ENCODE peak calls at places on chromosome 7, in four cellular contexts. One of them, this sample, is unnamed.

GRCh38 chr7:29243777-29244655 is 49.4 kb downstream of the CHN2 start:
- DNase-seq in cardiac muscle cell: no peak
- DNase-seq in prostate gland: no peak
- DNase-seq in astrocyte: no peak
- DNase-seq in this sample: no peak

GRCh38 chr7:143407296-143408246 is 1.1 kb downstream of the EPHA1 start:
- DNase-seq in prostate gland: no peak
- DNase-seq in astrocyte: no peak
- DNase-seq in cardiac muscle cell: no peak
- DNase-seq in this sample: no peak

GRCh38 chr7:74115326-74115725 is 31.7 kb downstream of the LIMK1 start:
- DNase-seq in cardiac muscle cell: no peak
- DNase-seq in prostate gland: no peak
- DNase-seq in astrocyte: no peak
- DNase-seq in this sample: no peak

GRCh38 chr7:70178787-70179186 is 580.5 kb downstream of the AUTS2 start:
- DNase-seq in cardiac muscle cell: no peak
- DNase-seq in astrocyte: peak; percentile 65
- DNase-seq in prostate gland: peak; percentile 80
- DNase-seq in this sample: no peak

GRCh38 chr7:108323305-108323832 is 132.9 kb downstream of the NRCAM start:
- DNase-seq in cardiac muscle cell: no peak
- DNase-seq in prostate gland: no peak
- DNase-seq in astrocyte: no peak
- DNase-seq in this sample: no peak

GRCh38 chr7:144869072-144869471 is 33.2 kb upstream of the TPK1 start:
- DNase-seq in cardiac muscle cell: no peak
- DNase-seq in astrocyte: no peak
- DNase-seq in prostate gland: no peak
- DNase-seq in this sample: no peak

GRCh38 chr7:149454006-149454405 is 6.9 kb downstream of the ZNF777 start:
- DNase-seq in astrocyte: no peak
- DNase-seq in cardiac muscle cell: no peak
- DNase-seq in prostate gland: no peak
- DNase-seq in this sample: no peak

GRCh38 chr7:103989785-103990775 is 622 bp upstream of the RELN start:
- DNase-seq in prostate gland: no peak
- DNase-seq in astrocyte: peak; percentile 23
- DNase-seq in cardiac muscle cell: peak; percentile 58
- DNase-seq in this sample: peak; percentile 37

GRCh38 chr7:79930604-79931003 is 204.0 kb upstream of the GNAI1 start:
- DNase-seq in cardiac muscle cell: no peak
- DNase-seq in astrocyte: peak; percentile 6
- DNase-seq in prostate gland: no peak
- DNase-seq in this sample: no peak

GRCh38 chr7:133511708-133512107 is 258.8 kb downstream of the EXOC4 start:
- DNase-seq in cardiac muscle cell: no peak
- DNase-seq in astrocyte: no peak
- DNase-seq in prostate gland: no peak
- DNase-seq in this sample: no peak

GRCh38 chr7:53988376-53988775 is 553.8 kb upstream of the VSTM2A start:
- DNase-seq in astrocyte: no peak
- DNase-seq in cardiac muscle cell: no peak
- DNase-seq in prostate gland: no peak
- DNase-seq in this sample: no peak

GRCh38 chr7:155363852-155364600 is 66.3 kb downstream of the INSIG1 start:
- DNase-seq in prostate gland: no peak
- DNase-seq in astrocyte: no peak
- DNase-seq in cardiac muscle cell: no peak
- DNase-seq in this sample: no peak

GRCh38 chr7:9672518-9672917 is 1239.1 kb downstream of the NXPH1 start:
- DNase-seq in prostate gland: no peak
- DNase-seq in astrocyte: no peak
- DNase-seq in cardiac muscle cell: no peak
- DNase-seq in this sample: no peak

GRCh38 chr7:33707427-33707826 is 197.9 kb upstream of the BMPER start:
- DNase-seq in astrocyte: no peak
- DNase-seq in prostate gland: no peak
- DNase-seq in cardiac muscle cell: peak; percentile 37
- DNase-seq in this sample: no peak

GRCh38 chr7:36224916-36225858 is 72.1 kb downstream of the EEPD1 start:
- DNase-seq in cardiac muscle cell: peak; percentile 61
- DNase-seq in astrocyte: no peak
- DNase-seq in prostate gland: no peak
- DNase-seq in this sample: no peak

GRCh38 chr7:8724080-8724718 is 290.8 kb downstream of the NXPH1 start:
- DNase-seq in astrocyte: no peak
- DNase-seq in cardiac muscle cell: no peak
- DNase-seq in prostate gland: no peak
- DNase-seq in this sample: peak; percentile 59

GRCh38 chr7:80682744-80683143 is 44.3 kb downstream of the CD36 start:
- DNase-seq in astrocyte: no peak
- DNase-seq in prostate gland: no peak
- DNase-seq in cardiac muscle cell: no peak
- DNase-seq in this sample: no peak

GRCh38 chr7:15602236-15602635 is 40.4 kb upstream of the AGMO start:
- DNase-seq in prostate gland: no peak
- DNase-seq in cardiac muscle cell: peak; percentile 34
- DNase-seq in astrocyte: no peak
- DNase-seq in this sample: no peak

GRCh38 chr7:29095666-29096560 is 50.4 kb downstream of the CPVL start:
- DNase-seq in astrocyte: no peak
- DNase-seq in cardiac muscle cell: peak; percentile 55
- DNase-seq in prostate gland: no peak
- DNase-seq in this sample: no peak

GRCh38 chr7:66460921-66461361 is 167.7 kb upstream of the KCTD7 start:
- DNase-seq in astrocyte: no peak
- DNase-seq in prostate gland: no peak
- DNase-seq in cardiac muscle cell: no peak
- DNase-seq in this sample: no peak

GRCh38 chr7:36984051-36984492 is 259.8 kb upstream of the AOAH start:
- DNase-seq in astrocyte: no peak
- DNase-seq in prostate gland: no peak
- DNase-seq in cardiac muscle cell: no peak
- DNase-seq in this sample: no peak

GRCh38 chr7:19118896-19119301 is 1.5 kb upstream of the TWIST1 start:
- DNase-seq in cardiac muscle cell: peak; percentile 30
- DNase-seq in astrocyte: no peak
- DNase-seq in prostate gland: no peak
- DNase-seq in this sample: no peak

GRCh38 chr7:55271661-55272060 is 93.5 kb upstream of the LANCL2 start:
- DNase-seq in prostate gland: no peak
- DNase-seq in cardiac muscle cell: no peak
- DNase-seq in astrocyte: no peak
- DNase-seq in this sample: peak; percentile 8

GRCh38 chr7:141701489-141702046 is 398 bp downstream of the DENND11 start:
- DNase-seq in cardiac muscle cell: peak; percentile 29
- DNase-seq in astrocyte: peak; percentile 11
- DNase-seq in prostate gland: peak; percentile 18
- DNase-seq in this sample: peak; percentile 86

GRCh38 chr7:128427289-128427891 is 17.6 kb upstream of the IMPDH1 start:
- DNase-seq in astrocyte: peak; percentile 25
- DNase-seq in cardiac muscle cell: peak; percentile 78
- DNase-seq in prostate gland: peak; percentile 49
- DNase-seq in this sample: peak; percentile 54

GRCh38 chr7:2558620-2559282 is at the start of gene IQCE:
- DNase-seq in astrocyte: peak; percentile 74
- DNase-seq in cardiac muscle cell: peak; percentile 95
- DNase-seq in prostate gland: peak; percentile 84
- DNase-seq in this sample: peak; percentile 94

GRCh38 chr7:64802699-64803098 is 8.5 kb downstream of the ZNF138 start:
- DNase-seq in prostate gland: no peak
- DNase-seq in cardiac muscle cell: no peak
- DNase-seq in astrocyte: no peak
- DNase-seq in this sample: no peak

GRCh38 chr7:111330235-111330523 is 232.1 kb downstream of the IMMP2L start:
- DNase-seq in cardiac muscle cell: no peak
- DNase-seq in astrocyte: no peak
- DNase-seq in prostate gland: no peak
- DNase-seq in this sample: no peak

GRCh38 chr7:65966167-65966566 is 15.8 kb downstream of the GUSB start:
- DNase-seq in cardiac muscle cell: no peak
- DNase-seq in prostate gland: no peak
- DNase-seq in astrocyte: no peak
- DNase-seq in this sample: no peak

GRCh38 chr7:151520419-151521229 is 929 bp upstream of the RHEB start:
- DNase-seq in astrocyte: no peak
- DNase-seq in prostate gland: peak; percentile 33
- DNase-seq in cardiac muscle cell: peak; percentile 21
- DNase-seq in this sample: peak; percentile 44

GRCh38 chr7:43135129-43135528 is 22.7 kb downstream of the HECW1 start:
- DNase-seq in cardiac muscle cell: no peak
- DNase-seq in astrocyte: peak; percentile 38
- DNase-seq in prostate gland: no peak
- DNase-seq in this sample: no peak

GRCh38 chr7:135527025-135527424 is 17.1 kb upstream of the CNOT4 start:
- DNase-seq in cardiac muscle cell: no peak
- DNase-seq in astrocyte: no peak
- DNase-seq in prostate gland: no peak
- DNase-seq in this sample: no peak

GRCh38 chr7:49714182-49714581 is 59.3 kb upstream of the VWC2 start:
- DNase-seq in cardiac muscle cell: no peak
- DNase-seq in prostate gland: no peak
- DNase-seq in astrocyte: no peak
- DNase-seq in this sample: no peak

GRCh38 chr7:90346326-90347125 is at the start of gene GTPBP10:
- DNase-seq in prostate gland: peak; percentile 91
- DNase-seq in cardiac muscle cell: peak; percentile 98
- DNase-seq in astrocyte: peak; percentile 92
- DNase-seq in this sample: peak; percentile 92

GRCh38 chr7:157700237-157701005 is 363.6 kb downstream of the DNAJB6 start:
- DNase-seq in prostate gland: no peak
- DNase-seq in cardiac muscle cell: no peak
- DNase-seq in astrocyte: no peak
- DNase-seq in this sample: no peak

GRCh38 chr7:24722386-24723177 is 34.7 kb downstream of the GSDME start:
- DNase-seq in astrocyte: no peak
- DNase-seq in cardiac muscle cell: peak; percentile 72
- DNase-seq in prostate gland: no peak
- DNase-seq in this sample: no peak
- TF ChIP-seq CTCF in astrocyte: peak; percentile 26
- TF ChIP-seq CTCF in cardiac muscle cell: peak; percentile 46
- TF ChIP-seq CTCF in prostate gland: no peak
- TF ChIP-seq CTCF in this sample: no peak

GRCh38 chr7:137169282-137169698 is 174.2 kb downstream of the PTN start:
- DNase-seq in cardiac muscle cell: peak; percentile 82
- DNase-seq in prostate gland: peak; percentile 21
- DNase-seq in astrocyte: peak; percentile 71
- DNase-seq in this sample: peak; percentile 18
- TF ChIP-seq CTCF in cardiac muscle cell: peak; percentile 82
- TF ChIP-seq CTCF in prostate gland: peak; percentile 62
- TF ChIP-seq CTCF in astrocyte: peak; percentile 94
- TF ChIP-seq CTCF in this sample: no peak

DNA sequence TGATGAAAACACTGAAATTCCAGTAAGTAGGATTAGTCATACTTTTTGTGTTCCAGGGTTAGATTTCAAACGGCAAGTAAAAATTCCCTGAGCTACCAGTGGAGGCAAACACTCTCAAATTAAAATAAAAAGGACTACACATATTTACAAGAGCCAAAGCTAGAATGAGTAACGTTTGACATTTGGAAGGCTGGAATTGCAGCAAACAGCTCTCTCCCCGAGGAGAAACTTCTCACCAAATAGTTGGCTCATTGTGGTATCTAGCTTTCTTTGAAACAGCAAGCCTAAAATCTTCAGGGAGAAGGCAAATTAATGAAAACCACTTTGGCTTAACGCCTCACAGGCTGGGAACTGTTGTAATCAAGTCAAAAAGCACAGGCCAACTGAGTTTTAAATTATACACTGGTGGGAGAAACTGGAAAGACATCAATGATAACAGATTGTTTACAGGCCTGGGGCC is 288.3 kb downstream of the SNX13 start:
- DNase-seq in astrocyte: peak; percentile 91
- DNase-seq in cardiac muscle cell: peak; percentile 93
- DNase-seq in prostate gland: no peak
- DNase-seq in this sample: no peak
- TF ChIP-seq CTCF in astrocyte: peak; percentile 29
- TF ChIP-seq CTCF in cardiac muscle cell: peak; percentile 45
- TF ChIP-seq CTCF in prostate gland: no peak
- TF ChIP-seq CTCF in this sample: no peak

GRCh38 chr7:93332172-93332571 is 100.0 kb downstream of the VPS50 start:
- DNase-seq in cardiac muscle cell: no peak
- DNase-seq in prostate gland: no peak
- DNase-seq in astrocyte: no peak
- DNase-seq in this sample: no peak
- TF ChIP-seq CTCF in cardiac muscle cell: no peak
- TF ChIP-seq CTCF in prostate gland: no peak
- TF ChIP-seq CTCF in astrocyte: no peak
- TF ChIP-seq CTCF in this sample: no peak

DNA sequence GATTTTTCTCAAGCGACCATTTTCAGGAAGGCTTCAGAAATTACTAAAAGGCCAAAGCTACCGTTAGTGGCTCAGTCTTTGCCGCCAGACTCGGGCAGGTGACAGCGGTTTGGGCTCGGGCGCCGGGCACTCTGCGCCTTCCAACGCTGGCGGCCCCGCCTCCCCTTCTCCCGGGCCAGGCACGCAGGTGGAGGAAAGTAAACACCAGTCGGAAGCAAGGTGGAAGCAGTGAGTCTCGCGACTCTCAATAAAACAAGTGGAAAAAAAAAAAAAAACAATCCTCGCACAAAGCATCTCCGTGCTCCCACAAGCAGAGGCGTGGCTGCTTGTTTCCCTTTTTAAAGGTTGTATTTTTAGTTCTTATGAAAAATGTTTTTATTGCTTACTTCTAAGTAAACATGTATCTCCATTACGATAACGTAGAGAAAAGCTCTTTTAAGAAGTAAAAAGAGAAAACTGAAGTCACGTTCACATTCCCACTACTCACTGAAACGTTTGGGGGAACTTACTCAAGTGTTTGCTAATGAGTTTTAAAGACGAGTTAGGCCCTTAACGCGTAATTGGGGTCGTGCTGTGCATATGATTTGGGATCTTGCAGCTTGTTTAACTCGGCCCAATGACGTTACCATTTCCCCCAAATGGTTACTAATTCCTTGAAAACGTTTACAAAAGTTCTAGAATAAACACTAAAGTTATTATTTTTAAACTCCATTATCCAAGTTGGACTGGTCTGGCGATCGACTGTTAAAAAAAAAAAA is 904 bp downstream of the CDCA7L start:
- DNase-seq in astrocyte: no peak
- DNase-seq in prostate gland: peak; percentile 75
- DNase-seq in cardiac muscle cell: peak; percentile 18
- DNase-seq in this sample: peak; percentile 52
- TF ChIP-seq CTCF in astrocyte: no peak
- TF ChIP-seq CTCF in prostate gland: no peak
- TF ChIP-seq CTCF in cardiac muscle cell: no peak
- TF ChIP-seq CTCF in this sample: no peak